ENCODE peak calls at places on chromosomes 6 and 20, in nine cellular contexts. H, O, Y, J, Q, V, A, T and U are unnamed samples.

GRCh38 chr20:51156041-51156795 is 133.3 kb upstream of the KCNG1 start:
- DNase-seq in H (no peak), O (no peak), Y (peak; percentile 58), J (no peak), Q (no peak), V (no peak), A (no peak), T (no peak), U (peak; percentile 68)

GRCh38 chr6:25927177-25927576 is 3.3 kb downstream of the SLC17A2 start:
- DNase-seq in H (no peak), O (no peak), Y (no peak), J (no peak), Q (no peak), V (no peak), A (no peak), T (no peak), U (no peak)

GRCh38 chr6:161533266-161533665 is 259.4 kb upstream of the AGPAT4 start:
- DNase-seq in H (no peak), O (no peak), Y (no peak), J (no peak), Q (no peak), V (peak; percentile 34), A (no peak), T (no peak), U (no peak)

GRCh38 chr20:47118201-47118600 is 223.6 kb downstream of the EYA2 start:
- DNase-seq in H (peak; percentile 7), O (no peak), Y (no peak), J (no peak), Q (no peak), V (no peak), A (no peak), T (no peak), U (no peak)

GRCh38 chr6:46927066-46927465 is 5.3 kb upstream of the ADGRF5 start:
- DNase-seq in H (no peak), O (no peak), Y (peak; percentile 34), J (peak; percentile 39), Q (no peak), V (no peak), A (no peak), T (no peak), U (no peak)

GRCh38 chr20:21125072-21125848 is 622 bp upstream of the KIZ start:
- DNase-seq in H (peak; percentile 41), O (no peak), Y (peak; percentile 60), J (peak; percentile 59), Q (peak; percentile 44), V (peak; percentile 87), A (no peak), T (peak; percentile 24), U (peak; percentile 74)

GRCh38 chr6:94300424-94301144 is 881.2 kb upstream of the EPHA7 start:
- DNase-seq in H (no peak), O (no peak), Y (no peak), J (no peak), Q (no peak), V (no peak), A (no peak), T (no peak), U (peak; percentile 76)

GRCh38 chr20:3045042-3045815 is 623 bp upstream of the MRPS26 start:
- DNase-seq in H (peak; percentile 75), O (no peak), Y (peak; percentile 89), J (peak; percentile 73), Q (peak; percentile 74), V (peak; percentile 77), A (no peak), T (peak; percentile 66), U (peak; percentile 89)

GRCh38 chr20:53829086-53829703 is 235.6 kb upstream of the ZNF217 start:
- DNase-seq in H (peak; percentile 89), O (no peak), Y (peak; percentile 79), J (peak; percentile 96), Q (no peak), V (no peak), A (no peak), T (no peak), U (peak; percentile 69)

GRCh38 chr6:113246186-113246585 is 611.0 kb upstream of the MARCKS start:
- DNase-seq in H (no peak), O (no peak), Y (no peak), J (no peak), Q (no peak), V (no peak), A (no peak), T (no peak), U (no peak)

GRCh38 chr6:161439093-161439492 is 165.2 kb upstream of the AGPAT4 start:
- DNase-seq in H (peak; percentile 96), O (no peak), Y (peak; percentile 91), J (peak; percentile 95), Q (peak; percentile 75), V (peak; percentile 75), A (no peak), T (peak; percentile 31), U (peak; percentile 50)

GRCh38 chr6:168616807-168617756 is 176.1 kb downstream of the SMOC2 start:
- DNase-seq in H (no peak), O (no peak), Y (no peak), J (peak; percentile 44), Q (peak; percentile 10), V (no peak), A (no peak), T (no peak), U (no peak)

GRCh38 chr6:158558415-158559306 is 1.2 kb upstream of the TMEM181 start:
- DNase-seq in H (no peak), O (no peak), Y (no peak), J (no peak), Q (no peak), V (no peak), A (no peak), T (no peak), U (no peak)

GRCh38 chr6:40674170-40674569 is 87.0 kb upstream of the LRFN2 start:
- DNase-seq in H (no peak), O (no peak), Y (no peak), J (peak; percentile 6), Q (peak; percentile 32), V (no peak), A (no peak), T (no peak), U (peak; percentile 4)

GRCh38 chr6:43125119-43125518 is 46.0 kb upstream of the SRF start:
- DNase-seq in H (peak; percentile 84), O (no peak), Y (peak; percentile 82), J (no peak), Q (no peak), V (no peak), A (no peak), T (no peak), U (no peak)

GRCh38 chr6:39100358-39100757 is 14.6 kb downstream of the SAYSD1 start:
- DNase-seq in H (no peak), O (no peak), Y (no peak), J (no peak), Q (no peak), V (no peak), A (no peak), T (no peak), U (no peak)

GRCh38 chr6:113450061-113450465 is 407.1 kb upstream of the MARCKS start:
- DNase-seq in H (no peak), O (no peak), Y (peak; percentile 5), J (no peak), Q (no peak), V (no peak), A (no peak), T (no peak), U (no peak)